ENCODE peak calls at places on chromosomes 13 and 19, in eight cellular contexts. B is fibroblast of lung, Z is tibial artery, R is WERI-Rb-1, I is iPS DF 6.9, X is ascending aorta, O is breast epithelium, Q is sigmoid colon. D is an unnamed sample.

GRCh38 chr19:14369399-14370168 is 11.7 kb upstream of the ADGRE5 start:
- DNase-seq in B (peak), Z (no peak), R (no peak), I (no peak), X (peak), O (peak), Q (no peak), D (no peak)

GRCh38 chr13:42333613-42334328 is 61.8 kb downstream of the AKAP11 start:
- DNase-seq in B (peak), Z (no peak), R (no peak), I (peak), X (no peak), O (no peak), Q (no peak), D (no peak)

GRCh38 chr19:39913682-39914333 is 20.6 kb downstream of the FCGBP start:
- DNase-seq in B (no peak), Z (no peak), R (no peak), I (no peak), X (no peak), O (no peak), Q (no peak), D (no peak)

GRCh38 chr19:55340784-55341147 is 1.1 kb downstream of the KMT5C start:
- DNase-seq in B (no peak), Z (no peak), R (peak), I (no peak), X (no peak), O (peak), Q (no peak), D (no peak)

GRCh38 chr13:100789481-100789880 is 114.9 kb upstream of the TMTC4 start:
- DNase-seq in B (no peak), Z (no peak), R (no peak), I (no peak), X (no peak), O (no peak), Q (no peak), D (no peak)

GRCh38 chr13:112679932-112680677 is 9.7 kb upstream of the ATP11A start:
- DNase-seq in B (no peak), Z (peak), R (no peak), I (no peak), X (no peak), O (no peak), Q (no peak), D (no peak)

GRCh38 chr13:40776681-40777165 is 5.7 kb upstream of the MRPS31 start:
- DNase-seq in B (peak), Z (no peak), R (no peak), I (no peak), X (no peak), O (no peak), Q (no peak), D (no peak)

GRCh38 chr13:106752584-106753202 is 184.8 kb upstream of the ARGLU1 start:
- DNase-seq in B (no peak), Z (no peak), R (no peak), I (no peak), X (no peak), O (no peak), Q (no peak), D (no peak)

GRCh38 chr13:89279374-89279773 is 1608.2 kb downstream of the SLITRK5 start:
- DNase-seq in B (no peak), Z (no peak), R (no peak), I (no peak), X (no peak), O (no peak), Q (peak), D (no peak)

GRCh38 chr13:31982540-31982939 is 49.0 kb upstream of the FRY start:
- DNase-seq in B (peak), Z (peak), R (no peak), I (no peak), X (peak), O (peak), Q (peak), D (peak)

GRCh38 chr13:110627761-110628476 is 12.6 kb downstream of the NAXD start:
- DNase-seq in B (no peak), Z (no peak), R (peak), I (no peak), X (no peak), O (no peak), Q (no peak), D (no peak)

GRCh38 chr13:99796175-99796819 is 175.3 kb downstream of the ZIC5 start:
- DNase-seq in B (peak), Z (no peak), R (no peak), I (peak), X (no peak), O (no peak), Q (no peak), D (no peak)

DNA sequence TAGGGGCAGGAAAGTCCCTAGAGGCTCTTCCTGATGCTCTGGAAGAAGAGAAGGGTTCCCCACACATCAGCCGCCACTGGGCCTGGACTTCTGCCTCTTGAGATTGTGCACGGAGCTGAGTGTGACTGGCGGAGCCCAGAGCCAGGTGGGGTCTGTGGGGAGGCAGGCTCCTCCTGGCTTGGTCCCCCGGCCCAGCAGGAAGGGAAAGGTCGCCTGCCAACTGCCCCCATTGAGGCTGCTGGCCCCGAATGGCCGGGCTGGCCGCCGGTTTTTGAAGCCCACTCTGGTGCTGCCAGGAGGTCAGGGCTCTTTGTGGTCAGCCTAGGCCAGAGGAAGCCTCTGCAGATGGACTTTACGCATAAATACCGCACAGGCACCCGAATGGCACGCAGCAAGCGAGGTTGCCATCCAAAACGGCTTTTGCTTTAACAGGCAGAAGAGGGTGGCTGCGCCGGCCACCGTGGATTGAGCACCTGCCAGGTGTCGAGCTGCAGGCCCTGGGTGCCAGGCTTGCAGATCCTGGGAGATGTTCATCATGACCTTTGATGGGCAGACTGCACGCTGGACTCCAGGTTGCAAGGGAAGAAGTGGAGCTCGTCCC is 5.0 kb downstream of the DAZAP1 start:
- DNase-seq in B (no peak), Z (no peak), R (no peak), I (no peak), X (no peak), O (no peak), Q (no peak), D (no peak)
- H3K27ac ChIP-seq in B (peak), Z (peak), R (no peak), I (no peak), X (peak), O (peak), Q (no peak), D (no peak)

GRCh38 chr19:28221736-28222135 is 991.2 kb downstream of the UQCRFS1 start:
- DNase-seq in B (no peak), Z (no peak), R (no peak), I (no peak), X (no peak), O (no peak), Q (no peak), D (no peak)
- H3K27ac ChIP-seq in B (no peak), Z (no peak), R (no peak), I (no peak), X (no peak), O (no peak), Q (no peak), D (no peak)

GRCh38 chr13:86002921-86003488 is 203.8 kb upstream of the SLITRK6 start:
- DNase-seq in B (no peak), Z (no peak), R (peak), I (no peak), X (no peak), O (no peak), Q (no peak), D (no peak)
- H3K27ac ChIP-seq in B (no peak), Z (no peak), R (no peak), I (no peak), X (no peak), O (no peak), Q (no peak), D (no peak)

GRCh38 chr19:38682195-38682867 is 34.9 kb downstream of the ACTN4 start:
- DNase-seq in B (no peak), Z (no peak), R (no peak), I (no peak), X (no peak), O (no peak), Q (no peak), D (no peak)
- H3K27ac ChIP-seq in B (peak), Z (peak), R (peak), I (peak), X (peak), O (peak), Q (peak), D (peak)

D was measured in tibial nerve.